ENCODE peak calls at places on chromosomes 16 and 17, in four cellular contexts. One of them, this sample, is unnamed.

GRCh38 chr16:84895016-84895415 is 75.2 kb downstream of the CRISPLD2 start:
- DNase-seq in lung: no peak
- DNase-seq in endodermal cell: no peak
- DNase-seq in Peyer's patch: no peak
- DNase-seq in this sample: no peak

GRCh38 chr17:78818932-78819331 is 21.7 kb downstream of the USP36 start:
- DNase-seq in lung: no peak
- DNase-seq in Peyer's patch: peak; percentile 71
- DNase-seq in endodermal cell: no peak
- DNase-seq in this sample: no peak

GRCh38 chr17:76000016-76000754 is 470 bp upstream of the CDK3 start:
- DNase-seq in lung: no peak
- DNase-seq in Peyer's patch: peak; percentile 40
- DNase-seq in endodermal cell: peak; percentile 98
- DNase-seq in this sample: peak; percentile 93

GRCh38 chr16:12609937-12610699 is 193.6 kb downstream of the CPPED1 start:
- DNase-seq in Peyer's patch: no peak
- DNase-seq in lung: no peak
- DNase-seq in endodermal cell: peak; percentile 13
- DNase-seq in this sample: peak; percentile 10

GRCh38 chr16:11283820-11284248 is 2.7 kb upstream of the PRM1 start:
- DNase-seq in lung: no peak
- DNase-seq in endodermal cell: no peak
- DNase-seq in Peyer's patch: no peak
- DNase-seq in this sample: no peak

GRCh38 chr17:45164734-45165269 is 3.1 kb downstream of the HEXIM2 start:
- DNase-seq in lung: no peak
- DNase-seq in Peyer's patch: no peak
- DNase-seq in endodermal cell: no peak
- DNase-seq in this sample: no peak

GRCh38 chr16:10240854-10241613 is 58.8 kb upstream of the GRIN2A start:
- DNase-seq in endodermal cell: no peak
- DNase-seq in lung: no peak
- DNase-seq in Peyer's patch: no peak
- DNase-seq in this sample: peak; percentile 36

GRCh38 chr16:11526921-11527320 is 59.8 kb downstream of the LITAF start:
- DNase-seq in endodermal cell: peak; percentile 74
- DNase-seq in Peyer's patch: no peak
- DNase-seq in lung: no peak
- DNase-seq in this sample: peak; percentile 51

GRCh38 chr17:60615840-60616239 is 15.8 kb downstream of the PPM1D start:
- DNase-seq in endodermal cell: no peak
- DNase-seq in Peyer's patch: no peak
- DNase-seq in lung: no peak
- DNase-seq in this sample: no peak

GRCh38 chr17:58329035-58329807 is 626 bp upstream of the TSPOAP1 start:
- DNase-seq in Peyer's patch: peak; percentile 82
- DNase-seq in lung: peak; percentile 56
- DNase-seq in endodermal cell: no peak
- DNase-seq in this sample: no peak

GRCh38 chr17:29949708-29950107 is 8.3 kb downstream of the EFCAB5 start:
- DNase-seq in lung: no peak
- DNase-seq in Peyer's patch: no peak
- DNase-seq in endodermal cell: no peak
- DNase-seq in this sample: no peak

GRCh38 chr17:42920106-42920900 is 19.7 kb downstream of the G6PC1 start:
- DNase-seq in lung: no peak
- DNase-seq in endodermal cell: no peak
- DNase-seq in Peyer's patch: no peak
- DNase-seq in this sample: no peak

GRCh38 chr17:10144456-10144855 is 54.0 kb downstream of the GAS7 start:
- DNase-seq in Peyer's patch: no peak
- DNase-seq in lung: no peak
- DNase-seq in endodermal cell: no peak
- DNase-seq in this sample: no peak

GRCh38 chr17:82791532-82791931 is 39.7 kb downstream of the TBCD start:
- DNase-seq in endodermal cell: no peak
- DNase-seq in lung: no peak
- DNase-seq in Peyer's patch: no peak
- DNase-seq in this sample: no peak

GRCh38 chr16:85767569-85767968 is 16.7 kb upstream of the C16orf74 start:
- DNase-seq in endodermal cell: no peak
- DNase-seq in Peyer's patch: no peak
- DNase-seq in lung: no peak
- DNase-seq in this sample: no peak

DNA sequence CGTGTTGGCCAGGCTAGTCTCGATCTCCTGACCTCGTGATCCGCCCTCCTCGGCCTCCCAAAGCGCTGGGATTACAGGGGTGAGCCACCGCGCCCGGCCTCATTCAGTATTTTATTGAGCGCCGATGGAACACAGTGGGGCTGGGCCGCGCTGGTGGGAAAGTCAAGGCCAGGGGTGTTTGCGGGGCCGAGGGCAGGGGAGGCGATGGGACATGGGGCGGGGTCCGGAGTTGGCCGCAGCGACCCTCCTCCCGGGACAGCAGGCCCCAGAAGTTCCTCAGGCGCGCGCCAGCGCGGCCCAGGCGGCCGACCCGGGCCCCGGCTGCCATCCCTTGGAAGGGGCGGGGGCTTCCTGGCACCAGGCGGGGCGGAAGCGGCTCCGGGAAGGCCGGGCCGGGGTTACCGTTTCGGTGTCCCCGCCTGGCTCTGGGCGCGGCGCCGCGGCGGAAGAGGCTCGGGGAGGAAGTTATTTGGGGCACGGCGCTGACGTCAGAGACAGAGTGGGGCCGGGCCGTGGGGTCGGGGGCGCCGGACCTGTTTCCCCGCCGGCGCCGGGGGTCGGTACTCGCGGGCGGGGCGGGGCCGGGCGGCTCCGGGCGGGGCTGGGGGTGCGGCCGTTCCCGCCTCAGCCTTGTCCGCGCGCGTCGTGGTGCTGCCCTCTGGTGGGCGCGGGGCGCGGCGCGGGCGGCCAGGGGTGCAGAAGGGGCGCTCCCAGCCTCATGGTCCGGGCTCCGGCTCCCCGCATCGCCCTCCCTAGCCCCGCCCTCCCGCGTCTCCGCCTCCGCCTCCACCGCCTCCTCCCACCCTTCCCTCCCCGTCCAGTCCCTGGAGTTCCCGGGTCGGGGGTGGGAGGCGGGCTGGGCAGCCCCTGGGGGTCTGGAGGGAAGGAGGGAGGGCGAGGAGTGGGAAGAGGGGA is 952 bp upstream of the PRSS27 start:
- DNase-seq in endodermal cell: peak; percentile 96
- DNase-seq in lung: peak; percentile 84
- DNase-seq in Peyer's patch: peak; percentile 84
- DNase-seq in this sample: peak; percentile 92
- TF ChIP-seq CTCF in endodermal cell: peak; percentile 88
- TF ChIP-seq CTCF in lung: peak; percentile 52
- TF ChIP-seq CTCF in Peyer's patch: peak; percentile 61
- TF ChIP-seq CTCF in this sample: no peak

GRCh38 chr16:2905241-2905987 is 6.3 kb upstream of the FLYWCH1 start:
- DNase-seq in lung: peak; percentile 100
- DNase-seq in endodermal cell: peak; percentile 100
- DNase-seq in Peyer's patch: peak; percentile 97
- DNase-seq in this sample: peak; percentile 99

GRCh38 chr16:2902337-2903130 is 9.2 kb upstream of the FLYWCH1 start:
- DNase-seq in lung: no peak
- DNase-seq in Peyer's patch: no peak
- DNase-seq in endodermal cell: no peak
- DNase-seq in this sample: no peak

GRCh38 chr16:2904922-2905240 is 6.8 kb upstream of the FLYWCH1 start:
- DNase-seq in endodermal cell: no peak
- DNase-seq in Peyer's patch: no peak
- DNase-seq in lung: no peak
- DNase-seq in this sample: no peak

GRCh38 chr16:2905988-2906387 is 5.7 kb upstream of the FLYWCH1 start:
- DNase-seq in lung: no peak
- DNase-seq in endodermal cell: no peak
- DNase-seq in Peyer's patch: no peak
- DNase-seq in this sample: no peak

GRCh38 chr16:2904100-2904921 is 7.4 kb upstream of the FLYWCH1 start:
- DNase-seq in lung: peak; percentile 84
- DNase-seq in Peyer's patch: peak; percentile 69
- DNase-seq in endodermal cell: peak; percentile 94
- DNase-seq in this sample: peak; percentile 91
- TF ChIP-seq CTCF in lung: peak; percentile 91
- TF ChIP-seq CTCF in Peyer's patch: peak; percentile 94
- TF ChIP-seq CTCF in endodermal cell: peak; percentile 94
- TF ChIP-seq CTCF in this sample: peak; percentile 94

GRCh38 chr17:74455025-74455585 is 11.3 kb upstream of the CD300A start:
- DNase-seq in Peyer's patch: no peak
- DNase-seq in lung: no peak
- DNase-seq in endodermal cell: no peak
- DNase-seq in this sample: peak; percentile 53

GRCh38 chr17:74452841-74453661 is 13.4 kb upstream of the CD300A start:
- DNase-seq in lung: no peak
- DNase-seq in endodermal cell: peak; percentile 81
- DNase-seq in Peyer's patch: no peak
- DNase-seq in this sample: peak; percentile 69

GRCh38 chr17:74452027-74452840 is 14.2 kb upstream of the CD300A start:
- DNase-seq in Peyer's patch: no peak
- DNase-seq in lung: no peak
- DNase-seq in endodermal cell: peak; percentile 75
- DNase-seq in this sample: peak; percentile 49

GRCh38 chr17:74453665-74454196 is 12.7 kb upstream of the CD300A start:
- DNase-seq in lung: peak; percentile 87
- DNase-seq in Peyer's patch: peak; percentile 81
- DNase-seq in endodermal cell: peak; percentile 99
- DNase-seq in this sample: peak; percentile 97

DNA sequence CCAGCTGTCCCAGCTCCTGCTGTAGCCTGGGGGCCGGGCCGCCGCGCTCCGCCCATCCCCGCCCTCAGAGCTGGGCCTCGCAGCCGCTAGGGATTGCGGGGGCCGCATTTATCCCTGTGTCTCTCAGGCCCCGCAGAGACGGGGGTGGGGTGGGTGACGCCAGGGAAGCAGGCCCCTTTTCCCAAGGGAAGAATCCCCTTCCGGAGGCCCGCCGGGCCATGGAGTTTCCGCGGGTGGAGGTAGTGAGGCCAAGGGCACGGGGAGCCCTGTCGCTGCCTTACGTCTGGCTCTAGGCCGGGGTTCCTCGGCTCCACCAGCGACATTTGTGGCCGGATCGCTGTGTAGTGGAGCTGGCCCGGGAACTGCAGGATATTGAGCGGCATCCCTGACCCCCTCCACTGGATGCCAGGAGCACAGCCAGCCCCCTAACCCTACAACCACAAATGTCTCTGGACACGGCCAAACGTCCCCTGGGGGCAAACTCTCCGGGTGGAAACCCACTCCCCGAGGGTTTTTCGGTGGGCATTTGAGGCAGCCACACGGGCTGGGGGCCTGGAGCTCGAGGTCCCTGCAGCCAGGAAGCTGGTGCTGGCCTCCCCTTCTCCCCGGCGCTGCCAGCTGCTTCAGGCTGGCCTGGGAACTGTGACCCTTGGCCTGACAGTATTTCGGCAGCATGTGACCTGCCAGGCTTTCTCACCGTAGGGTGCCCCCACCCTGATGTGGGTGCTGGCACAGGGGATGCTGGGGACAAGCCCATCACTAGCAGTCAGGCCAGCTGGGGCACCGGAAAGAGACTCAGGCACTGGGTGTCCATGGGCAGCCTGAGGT is 12.0 kb upstream of the CD300A start:
- DNase-seq in lung: no peak
- DNase-seq in Peyer's patch: no peak
- DNase-seq in endodermal cell: peak; percentile 80
- DNase-seq in this sample: peak; percentile 55
- TF ChIP-seq CTCF in lung: no peak
- TF ChIP-seq CTCF in Peyer's patch: peak; percentile 59
- TF ChIP-seq CTCF in endodermal cell: peak; percentile 39
- TF ChIP-seq CTCF in this sample: no peak

GRCh38 chr16:29117631-29118030 is 132.8 kb downstream of the LAT start:
- DNase-seq in lung: no peak
- DNase-seq in endodermal cell: no peak
- DNase-seq in Peyer's patch: no peak
- DNase-seq in this sample: no peak
- TF ChIP-seq CTCF in lung: no peak
- TF ChIP-seq CTCF in endodermal cell: no peak
- TF ChIP-seq CTCF in Peyer's patch: no peak
- TF ChIP-seq CTCF in this sample: no peak